ENCODE peak calls at places on chromosomes 3 and 15, in six cellular contexts. B is upper lobe of left lung, I is thyroid gland, M is right lobe of liver, E is stomach, D is spleen. X is an unnamed sample.

GRCh38 chr15:37100109-37100873 is at the start of gene MEIS2:
- DNase-seq in B (peak; percentile 85), I (peak; percentile 74), M (peak; percentile 93), E (peak; percentile 87), D (peak; percentile 89), X (peak; percentile 84)

GRCh38 chr15:92901053-92901761 is 1.1 kb downstream of the CHD2 start:
- DNase-seq in B (no peak), I (no peak), M (no peak), E (no peak), D (no peak), X (no peak)

GRCh38 chr3:15592968-15593367 is 8.4 kb downstream of the HACL1 start:
- DNase-seq in B (no peak), I (no peak), M (no peak), E (no peak), D (no peak), X (no peak)

GRCh38 chr3:150945226-150945625 is 27.3 kb downstream of the CLRN1 start:
- DNase-seq in B (no peak), I (no peak), M (no peak), E (no peak), D (no peak), X (no peak)

GRCh38 chr15:65044724-65045481 is at the start of gene SLC51B:
- DNase-seq in B (peak; percentile 89), I (no peak), M (peak; percentile 75), E (peak; percentile 61), D (no peak), X (no peak)

GRCh38 chr3:197266331-197266730 is 32.1 kb downstream of the DLG1 start:
- DNase-seq in B (no peak), I (no peak), M (no peak), E (no peak), D (no peak), X (no peak)

GRCh38 chr15:60691508-60692047 is 212.6 kb upstream of the ICE2 start:
- DNase-seq in B (no peak), I (no peak), M (no peak), E (no peak), D (no peak), X (no peak)

GRCh38 chr3:194632211-194632982 is 822 bp downstream of the TMEM44 start:
- DNase-seq in B (peak; percentile 36), I (peak; percentile 25), M (peak; percentile 38), E (no peak), D (peak; percentile 7), X (no peak)

GRCh38 chr3:98730338-98730737 is 32.8 kb upstream of the ST3GAL6 start:
- DNase-seq in B (peak; percentile 47), I (no peak), M (no peak), E (no peak), D (no peak), X (no peak)

GRCh38 chr3:149542375-149543312 is 68.1 kb downstream of the TM4SF4 start:
- DNase-seq in B (no peak), I (no peak), M (no peak), E (no peak), D (no peak), X (no peak)

GRCh38 chr15:78110096-78110495 is 17.7 kb downstream of the SH2D7 start:
- DNase-seq in B (no peak), I (no peak), M (peak; percentile 15), E (no peak), D (peak; percentile 64), X (no peak)

GRCh38 chr3:58591496-58592133 is 14.4 kb upstream of the FAM107A start:
- DNase-seq in B (no peak), I (no peak), M (no peak), E (no peak), D (no peak), X (no peak)

GRCh38 chr3:165788531-165788930 is 48.7 kb downstream of the BCHE start:
- DNase-seq in B (no peak), I (no peak), M (no peak), E (no peak), D (no peak), X (no peak)

GRCh38 chr3:49413338-49413734 is 1.1 kb downstream of the TCTA start:
- DNase-seq in B (no peak), I (no peak), M (no peak), E (no peak), D (peak; percentile 70), X (no peak)
- H3K4me3 ChIP-seq in B (peak overlapping the region; percentile 93), I (no peak overlapping the region), M (peak overlapping the region; percentile 90), E (peak overlapping the region; percentile 96), D (peak overlapping the region; percentile 85), X (peak overlapping the region; percentile 92)

DNA sequence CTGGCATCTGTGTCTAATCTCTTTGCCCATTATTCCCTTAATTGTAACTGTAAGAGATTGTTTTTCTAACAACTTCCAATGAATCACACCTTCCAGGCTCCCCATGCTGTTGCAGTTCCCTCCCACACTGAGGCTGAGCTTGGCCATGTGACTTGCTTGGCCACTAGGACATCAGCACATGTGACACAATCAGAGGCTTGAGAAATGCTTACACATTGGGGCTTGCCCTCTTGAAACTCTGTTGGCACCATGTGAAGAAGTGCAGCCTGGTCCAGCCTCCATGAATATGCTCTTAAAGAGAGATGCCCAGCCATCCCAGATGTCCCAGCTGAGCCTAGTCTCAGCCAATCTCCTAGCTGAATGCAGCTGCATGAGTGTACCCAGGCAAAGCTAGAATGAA is 326.8 kb upstream of the SOX2 start:
- DNase-seq in B (no peak), I (no peak), M (no peak), E (no peak), D (no peak), X (no peak)
- TF ChIP-seq CTCF in B (no peak), I (no peak), M (no peak), E (no peak), D (no peak), X (no peak)

GRCh38 chr15:87653646-87654045 is 602.9 kb downstream of the NTRK3 start:
- DNase-seq in B (no peak), I (no peak), M (no peak), E (no peak), D (no peak), X (no peak)
- TF ChIP-seq POLR2A in B (no peak), I (no peak), M (no peak), E (no peak), D (no peak), X (no peak)

DNA sequence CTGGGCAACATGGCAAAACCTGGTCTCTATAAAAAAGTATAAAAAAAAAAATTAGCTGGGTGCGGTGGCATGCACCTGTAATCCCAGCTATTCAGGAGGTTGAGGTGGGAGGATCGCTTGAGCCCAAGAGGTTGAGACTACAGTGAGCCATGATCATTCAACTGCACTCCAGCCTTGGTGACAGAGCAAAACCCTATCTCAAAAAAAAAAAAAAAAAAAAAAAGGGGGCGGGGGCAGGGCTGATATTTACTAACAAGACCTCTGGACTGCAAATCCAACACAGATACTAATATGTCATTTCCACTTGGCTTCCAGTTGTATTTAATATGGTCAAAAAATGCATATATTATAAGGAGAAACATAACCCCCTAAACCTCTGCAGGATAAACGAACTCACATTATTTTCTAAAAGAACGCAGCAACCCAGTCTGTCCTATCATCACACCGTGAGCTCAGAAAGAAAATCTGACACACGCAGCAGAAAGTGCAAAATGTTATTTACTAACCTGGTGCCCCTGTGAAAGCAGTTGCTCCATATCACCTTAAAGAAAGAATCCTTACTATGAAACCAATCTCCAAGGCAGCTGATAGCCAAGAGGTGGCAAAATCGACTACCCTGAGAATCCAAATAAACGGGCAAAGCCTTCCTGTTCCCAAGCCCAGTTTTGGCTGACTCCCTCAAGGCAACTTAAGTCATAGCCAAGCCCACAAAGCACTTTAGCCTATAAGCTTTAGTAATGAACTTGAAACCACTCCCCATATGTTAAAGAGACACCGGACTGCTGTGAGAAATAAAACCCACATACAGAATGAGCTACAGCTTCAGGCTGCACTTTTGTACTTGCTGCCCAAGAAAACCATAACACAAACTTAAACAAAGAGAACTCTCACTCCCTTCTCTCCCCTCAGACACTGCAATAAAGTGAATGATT is 39.3 kb downstream of the PLD1 start:
- DNase-seq in B (peak; percentile 49), I (peak; percentile 42), M (no peak), E (peak; percentile 63), D (no peak), X (no peak)
- H3K4me3 ChIP-seq in B (peak overlapping the region; percentile 24), I (no peak overlapping the region), M (peak overlapping the region; percentile 52), E (peak overlapping the region; percentile 35), D (peak overlapping the region; percentile 39), X (peak overlapping the region; percentile 70)

DNA sequence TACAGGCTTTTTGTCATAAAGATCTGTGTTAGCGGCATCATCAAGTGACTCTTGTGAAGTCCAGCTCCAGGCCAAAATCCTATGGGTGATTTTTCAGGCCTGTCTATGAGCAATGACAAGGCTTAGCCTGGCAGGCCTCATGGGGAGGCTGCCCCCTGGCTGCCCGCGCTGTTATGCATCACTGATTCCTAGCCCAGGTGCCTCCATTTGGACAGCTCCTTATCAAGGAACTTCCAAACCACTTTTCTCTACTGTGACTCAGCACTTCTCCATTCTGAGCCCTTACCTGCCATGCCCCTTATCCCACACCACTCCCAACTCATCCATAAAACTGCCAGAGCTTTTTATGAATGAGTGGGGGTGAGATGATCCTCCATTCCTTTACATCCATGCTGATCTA is 91.5 kb upstream of the C3orf80 start:
- DNase-seq in B (peak; percentile 51), I (no peak), M (peak; percentile 34), E (no peak), D (no peak), X (no peak)
- TF ChIP-seq CTCF in B (no peak), I (no peak), M (peak; percentile 32), E (no peak), D (no peak), X (no peak)

GRCh38 chr15:39580117-39580629 is 706 bp upstream of the THBS1 start:
- DNase-seq in B (peak; percentile 92), I (peak; percentile 95), M (peak; percentile 93), E (peak; percentile 93), D (peak; percentile 95), X (peak; percentile 93)

GRCh38 chr15:39579487-39580116 is 1.3 kb upstream of the THBS1 start:
- DNase-seq in B (peak; percentile 74), I (peak; percentile 64), M (peak; percentile 84), E (peak; percentile 75), D (no peak), X (peak; percentile 86)

GRCh38 chr15:39581501-39582285 is 814 bp downstream of the THBS1 start:
- DNase-seq in B (peak; percentile 73), I (peak; percentile 36), M (peak; percentile 80), E (peak; percentile 65), D (peak; percentile 77), X (peak; percentile 74)

GRCh38 chr15:39582286-39582976 is 1.6 kb downstream of the THBS1 start:
- DNase-seq in B (no peak), I (no peak), M (peak; percentile 26), E (no peak), D (no peak), X (no peak)

DNA sequence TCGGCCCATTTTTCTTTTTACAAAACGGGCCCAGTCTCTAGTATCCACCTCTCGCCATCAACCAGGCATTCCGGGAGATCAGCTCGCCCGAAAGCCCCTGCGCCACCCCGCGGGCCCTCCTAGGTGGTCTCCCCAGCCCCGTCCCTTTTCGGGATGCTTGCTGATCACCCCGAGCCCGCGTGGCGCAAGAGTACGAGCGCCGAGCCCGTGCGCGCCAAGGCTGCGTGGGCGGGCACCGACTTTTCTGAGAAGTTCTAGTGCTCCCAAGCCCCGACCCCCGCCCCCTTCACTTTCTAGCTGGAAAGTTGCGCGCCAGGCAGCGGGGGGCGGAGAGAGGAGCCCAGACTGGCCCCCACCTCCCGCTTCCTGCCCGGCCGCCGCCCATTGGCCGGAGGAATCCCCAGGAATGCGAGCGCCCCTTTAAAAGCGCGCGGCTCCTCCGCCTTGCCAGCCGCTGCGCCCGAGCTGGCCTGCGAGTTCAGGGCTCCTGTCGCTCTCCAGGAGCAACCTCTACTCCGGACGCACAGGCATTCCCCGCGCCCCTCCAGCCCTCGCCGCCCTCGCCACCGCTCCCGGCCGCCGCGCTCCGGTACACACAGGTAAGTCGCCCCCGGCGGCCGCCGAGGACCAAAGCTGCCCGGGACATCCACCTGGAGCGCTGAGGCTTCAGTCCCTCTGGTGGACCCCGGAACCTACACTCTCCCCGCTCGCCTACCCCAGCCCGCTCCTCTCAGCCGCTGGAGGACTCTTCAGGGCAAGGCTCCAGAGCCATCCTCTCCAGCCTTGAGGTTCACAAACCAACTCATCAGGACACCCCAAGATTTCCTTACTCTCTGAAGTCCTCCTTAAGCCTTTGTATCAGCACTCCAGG is at the start of gene THBS1:
- DNase-seq in B (peak; percentile 76), I (peak; percentile 66), M (peak; percentile 88), E (peak; percentile 70), D (peak; percentile 87), X (peak; percentile 82)
- TF ChIP-seq POLR2A in B (peak; percentile 63), I (no peak), M (peak; percentile 92), E (peak; percentile 26), D (peak; percentile 19), X (peak; percentile 88)